ENCODE peak calls at places on chromosomes 6 and 20, in four cellular contexts. One of them, this sample, is unnamed.
A peak's percentile ranks its signal among the peaks of the same experiment; 100 is the strongest.

GRCh38 chr6:111782161-111782809 is 91.0 kb downstream of the FYN start:
- DNase-seq in GM12878: no peak
- DNase-seq in K562: peak; percentile 46
- DNase-seq in HL-60: no peak
- DNase-seq in this sample: no peak

GRCh38 chr20:21554985-21555384 is 41.1 kb upstream of the NKX2-2 start:
- DNase-seq in GM12878: no peak
- DNase-seq in K562: no peak
- DNase-seq in HL-60: no peak
- DNase-seq in this sample: no peak

GRCh38 chr6:44002591-44003344 is 124.5 kb downstream of the MRPL14 start:
- DNase-seq in K562: no peak
- DNase-seq in GM12878: no peak
- DNase-seq in HL-60: peak; percentile 36
- DNase-seq in this sample: peak; percentile 63

GRCh38 chr6:9482030-9482731 is 932.7 kb downstream of the TFAP2A start:
- DNase-seq in GM12878: no peak
- DNase-seq in HL-60: no peak
- DNase-seq in K562: no peak
- DNase-seq in this sample: no peak

GRCh38 chr6:141539617-141540016 is 593.1 kb upstream of the GJE1 start:
- DNase-seq in GM12878: no peak
- DNase-seq in K562: no peak
- DNase-seq in HL-60: no peak
- DNase-seq in this sample: no peak

GRCh38 chr6:20744911-20745557 is 210.8 kb downstream of the CDKAL1 start:
- DNase-seq in HL-60: no peak
- DNase-seq in GM12878: no peak
- DNase-seq in K562: no peak
- DNase-seq in this sample: no peak

GRCh38 chr6:55450007-55450406 is 122.7 kb downstream of the GFRAL start:
- DNase-seq in K562: no peak
- DNase-seq in HL-60: no peak
- DNase-seq in GM12878: no peak
- DNase-seq in this sample: no peak

GRCh38 chr6:68533339-68533795 is 101.7 kb upstream of the ADGRB3 start:
- DNase-seq in K562: no peak
- DNase-seq in GM12878: no peak
- DNase-seq in HL-60: no peak
- DNase-seq in this sample: no peak

GRCh38 chr20:32832664-32833063 is 12.9 kb downstream of the MAPRE1 start:
- DNase-seq in HL-60: no peak
- DNase-seq in GM12878: no peak
- DNase-seq in K562: no peak
- DNase-seq in this sample: no peak

GRCh38 chr6:64504509-64504908 is 868.9 kb downstream of the PHF3 start:
- DNase-seq in GM12878: no peak
- DNase-seq in HL-60: no peak
- DNase-seq in K562: no peak
- DNase-seq in this sample: no peak

GRCh38 chr6:134421496-134421895 is 103.6 kb upstream of the SGK1 start:
- DNase-seq in GM12878: no peak
- DNase-seq in K562: no peak
- DNase-seq in HL-60: no peak
- DNase-seq in this sample: no peak

GRCh38 chr6:134420638-134421181 is 102.8 kb upstream of the SGK1 start:
- DNase-seq in K562: no peak
- DNase-seq in GM12878: no peak
- DNase-seq in HL-60: no peak
- DNase-seq in this sample: no peak

GRCh38 chr6:134424131-134424794 is 106.4 kb upstream of the SGK1 start:
- DNase-seq in K562: no peak
- DNase-seq in HL-60: no peak
- DNase-seq in GM12878: no peak
- DNase-seq in this sample: no peak

GRCh38 chr6:134424795-134425163 is 106.9 kb upstream of the SGK1 start:
- DNase-seq in K562: no peak
- DNase-seq in HL-60: no peak
- DNase-seq in GM12878: no peak
- DNase-seq in this sample: no peak

DNA sequence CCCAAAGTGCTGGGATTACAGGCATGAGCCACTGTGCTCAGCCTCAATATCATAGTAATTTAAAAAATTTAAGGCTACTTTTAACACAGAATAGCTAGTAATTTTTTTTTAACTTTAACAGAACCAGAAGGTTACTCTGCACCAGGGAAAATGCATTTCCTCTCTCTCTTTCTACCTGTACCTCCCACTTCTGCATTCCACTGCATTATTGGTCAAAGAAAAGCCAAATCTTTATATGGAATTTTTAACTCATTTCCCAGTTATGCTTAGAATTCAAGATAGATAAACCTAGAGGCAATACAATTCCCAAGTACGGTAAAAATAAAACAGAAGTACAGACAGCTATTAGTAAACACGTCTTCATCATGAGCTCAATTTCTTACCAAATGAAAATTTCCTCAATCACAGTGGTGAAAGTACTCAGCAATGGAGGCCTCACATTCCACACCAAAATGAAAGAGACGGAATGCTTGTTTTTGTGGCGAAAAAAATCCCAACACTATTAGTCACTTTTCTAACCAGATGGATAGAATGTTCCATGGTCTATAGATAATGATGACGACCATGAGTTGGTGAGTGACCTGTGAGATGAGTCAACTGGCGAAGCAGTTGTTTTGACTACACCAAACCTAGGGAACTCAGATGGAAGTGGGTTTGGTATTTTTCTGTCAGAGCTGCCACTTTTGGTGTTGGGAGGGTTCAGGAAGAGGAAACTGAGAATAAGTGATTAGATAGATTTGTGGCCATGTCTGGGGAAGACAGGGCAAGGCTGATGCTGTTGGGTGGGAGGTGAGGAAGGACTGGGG is 104.7 kb upstream of the SGK1 start:
- DNase-seq in GM12878: no peak
- DNase-seq in HL-60: no peak
- DNase-seq in K562: peak; percentile 34
- DNase-seq in this sample: no peak
- TF ChIP-seq POLR2AphosphoS5 in GM12878: no peak
- TF ChIP-seq POLR2AphosphoS5 in HL-60: no peak
- TF ChIP-seq POLR2AphosphoS5 in K562: no peak
- TF ChIP-seq POLR2AphosphoS5 in this sample: no peak

GRCh38 chr20:7399575-7399974 is 540.7 kb downstream of the HAO1 start:
- DNase-seq in GM12878: no peak
- DNase-seq in HL-60: no peak
- DNase-seq in K562: no peak
- DNase-seq in this sample: no peak

DNA sequence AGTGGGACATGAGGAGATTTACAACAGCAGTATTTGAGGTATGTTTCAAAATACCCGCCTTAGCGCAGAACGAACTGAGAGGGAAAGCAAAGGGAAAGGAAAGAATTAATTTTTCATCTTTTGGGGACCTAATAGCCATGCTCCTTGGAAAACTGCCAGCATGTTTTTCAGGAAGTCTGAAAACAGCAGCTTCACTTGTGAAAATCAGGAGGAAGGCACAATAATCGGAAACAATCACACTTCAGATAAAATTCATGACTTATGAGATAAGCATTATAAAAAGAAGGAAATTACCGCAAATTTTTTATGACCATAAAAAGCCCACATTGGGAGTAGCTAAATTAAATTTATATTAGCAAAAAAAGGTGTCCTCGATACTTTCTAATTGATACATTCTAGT is 541.1 kb downstream of the HAO1 start:
- DNase-seq in K562: no peak
- DNase-seq in GM12878: no peak
- DNase-seq in HL-60: no peak
- DNase-seq in this sample: no peak
- TF ChIP-seq SPI1 in K562: no peak
- TF ChIP-seq SPI1 in GM12878: no peak
- TF ChIP-seq SPI1 in HL-60: no peak
- TF ChIP-seq SPI1 in this sample: no peak

DNA sequence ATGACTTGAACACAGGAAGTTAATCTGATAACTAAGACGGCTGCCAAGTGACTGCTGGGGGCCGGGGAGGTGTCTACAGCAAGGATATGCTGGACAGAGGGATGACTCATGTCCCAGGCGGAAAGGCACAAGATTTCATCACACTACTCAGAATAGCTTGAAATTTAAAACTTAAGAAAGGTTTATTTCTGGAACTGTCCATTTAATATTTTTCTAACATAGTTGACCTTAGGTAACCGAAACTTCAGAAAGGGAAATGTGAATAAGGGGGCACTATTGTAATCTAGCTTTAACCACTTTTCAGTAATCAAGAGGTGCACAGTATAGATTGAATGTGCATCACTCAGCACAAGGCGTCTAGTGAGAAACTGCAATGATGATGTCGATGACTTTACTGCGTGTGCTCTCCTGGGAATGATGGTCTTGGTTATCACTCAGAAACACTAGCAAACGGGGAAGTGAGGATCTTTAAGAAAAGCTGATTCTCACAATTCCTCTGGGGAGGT is 171.5 kb downstream of the QKI start:
- DNase-seq in K562: peak; percentile 92
- DNase-seq in HL-60: peak; percentile 52
- DNase-seq in GM12878: no peak
- DNase-seq in this sample: no peak
- TF ChIP-seq POLR2AphosphoS5 in K562: peak; percentile 53
- TF ChIP-seq POLR2AphosphoS5 in HL-60: no peak
- TF ChIP-seq POLR2AphosphoS5 in GM12878: no peak
- TF ChIP-seq POLR2AphosphoS5 in this sample: no peak

GRCh38 chr6:168242111-168242510 is 77.5 kb downstream of the DACT2 start:
- DNase-seq in GM12878: no peak
- DNase-seq in K562: no peak
- DNase-seq in HL-60: no peak
- DNase-seq in this sample: no peak
- TF ChIP-seq SPI1 in GM12878: no peak
- TF ChIP-seq SPI1 in K562: no peak
- TF ChIP-seq SPI1 in HL-60: no peak
- TF ChIP-seq SPI1 in this sample: no peak

DNA sequence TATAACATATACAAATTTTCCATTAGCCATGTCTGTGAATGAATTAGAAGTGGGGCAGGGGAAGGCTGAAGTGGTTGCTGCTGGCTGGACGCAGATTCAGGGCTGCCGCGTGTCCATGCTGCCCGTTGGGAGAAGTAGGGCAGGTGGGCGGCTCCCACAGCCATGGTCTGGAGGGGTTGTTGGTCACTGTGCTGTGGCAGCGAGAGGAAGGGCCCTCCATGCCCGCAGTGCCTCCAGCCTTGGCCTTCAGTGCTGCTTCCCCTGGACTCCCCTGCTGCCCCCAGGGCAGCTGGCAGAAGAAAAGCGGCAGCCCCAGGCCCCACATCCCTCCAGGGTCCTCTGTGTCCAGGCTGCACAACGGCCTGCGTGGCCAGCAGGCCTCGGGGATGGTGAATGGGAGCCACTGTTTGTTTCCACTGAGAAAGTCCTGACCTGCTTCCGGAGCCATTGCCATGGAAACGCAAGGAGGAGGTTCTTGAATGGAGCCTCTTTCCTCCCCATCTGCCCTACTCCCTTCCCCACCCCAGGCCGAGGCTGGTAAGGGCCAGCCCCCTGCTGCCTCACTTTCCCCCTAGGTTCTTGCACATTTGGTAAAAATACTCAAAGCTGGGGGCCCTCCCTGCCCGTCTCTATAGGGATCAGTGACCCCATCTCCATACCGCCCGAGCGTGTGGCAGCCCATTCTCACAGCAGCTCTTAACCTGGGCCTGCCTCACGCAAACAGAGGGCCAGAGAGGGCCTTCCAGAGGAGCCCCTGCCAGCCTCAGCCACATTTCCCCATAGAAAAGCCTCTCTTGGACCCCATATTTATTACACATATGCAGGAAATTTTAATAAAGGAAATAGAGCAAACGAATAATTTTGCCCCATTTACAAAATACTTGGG is 113.3 kb downstream of the SASH1 start:
- DNase-seq in K562: no peak
- DNase-seq in HL-60: no peak
- DNase-seq in GM12878: no peak
- DNase-seq in this sample: no peak
- TF ChIP-seq POLR2AphosphoS5 in K562: no peak
- TF ChIP-seq POLR2AphosphoS5 in HL-60: no peak
- TF ChIP-seq POLR2AphosphoS5 in GM12878: no peak
- TF ChIP-seq POLR2AphosphoS5 in this sample: no peak

GRCh38 chr6:27604986-27605385 is 132.1 kb upstream of the ZNF184 start:
- DNase-seq in K562: peak; percentile 64
- DNase-seq in HL-60: no peak
- DNase-seq in GM12878: no peak
- DNase-seq in this sample: no peak

GRCh38 chr6:27605401-27606342 is 132.8 kb upstream of the ZNF184 start:
- DNase-seq in GM12878: no peak
- DNase-seq in K562: peak; percentile 91
- DNase-seq in HL-60: no peak
- DNase-seq in this sample: no peak

GRCh38 chr6:27611451-27611850 is 138.5 kb upstream of the ZNF184 start:
- DNase-seq in HL-60: no peak
- DNase-seq in GM12878: no peak
- DNase-seq in K562: no peak
- DNase-seq in this sample: no peak

GRCh38 chr6:27608916-27609883 is 136.3 kb upstream of the ZNF184 start:
- DNase-seq in HL-60: peak; percentile 63
- DNase-seq in K562: peak; percentile 86
- DNase-seq in GM12878: peak; percentile 56
- DNase-seq in this sample: no peak
- TF ChIP-seq SPI1 in HL-60: no peak
- TF ChIP-seq SPI1 in K562: no peak
- TF ChIP-seq SPI1 in GM12878: no peak
- TF ChIP-seq SPI1 in this sample: no peak

This sample was measured in GM12891.